ENCODE peak calls at places on chromosomes 4 and X, in five cellular contexts. J, Z, Q, U and N are unnamed samples. For H3K27me3, the result is how much of the 10 kb centered on the place peaks cover.

GRCh38 chr4:106893903-106894302 is 142.2 kb downstream of the DKK2 start:
- ATAC-seq in Z (no peak), J (no peak), Q (no peak), U (no peak), N (no peak)

GRCh38 chrX:119411959-119412358 is 12.8 kb downstream of the SLC25A43 start:
- ATAC-seq in J (no peak), U (no peak), Q (no peak), Z (no peak), N (no peak)

GRCh38 chr4:176134670-176135069 is 60.7 kb downstream of the SPATA4 start:
- ATAC-seq in U (no peak), J (no peak), Z (no peak), Q (no peak), N (no peak)

GRCh38 chr4:152138451-152138850 is 377.6 kb upstream of the GATB start:
- ATAC-seq in U (no peak), Q (peak), Z (no peak), J (no peak), N (no peak)

GRCh38 chrX:15866141-15866540 is 11.5 kb upstream of the AP1S2 start:
- ATAC-seq in U (no peak), J (no peak), Q (no peak), Z (no peak), N (no peak)

GRCh38 chrX:42615161-42615563 is 162.8 kb downstream of the PPP1R2C start:
- ATAC-seq in U (no peak), Z (no peak), J (no peak), Q (no peak), N (no peak)

GRCh38 chr4:168637872-168638756 is 141.3 kb downstream of the PALLD start:
- ATAC-seq in U (no peak), J (peak), Q (no peak), Z (no peak), N (peak)

GRCh38 chrX:102042706-102043325 is 82.7 kb upstream of the TCEAL2 start:
- ATAC-seq in Q (no peak), Z (no peak), U (no peak), J (no peak), N (no peak)

GRCh38 chr4:94841864-94842221 is 84.1 kb downstream of the BMPR1B start:
- ATAC-seq in Z (no peak), U (no peak), Q (no peak), J (no peak), N (no peak)

GRCh38 chr4:76028242-76028859 is 5.1 kb upstream of the CXCL10 start:
- ATAC-seq in J (no peak), Q (peak), U (no peak), Z (no peak), N (no peak)

GRCh38 chr4:170001688-170002267 is 24.4 kb downstream of the MFAP3L start:
- ATAC-seq in Z (no peak), J (no peak), Q (no peak), U (no peak), N (no peak)

GRCh38 chr4:80154547-80154933 is 42.8 kb upstream of the PRDM8 start:
- ATAC-seq in Z (no peak), J (no peak), Q (no peak), U (no peak), N (no peak)

GRCh38 chr4:185839770-185840169 is 27.8 kb upstream of the SORBS2 start:
- ATAC-seq in Q (no peak), Z (peak), J (peak), U (no peak), N (no peak)

GRCh38 chrX:75061701-75062100 is 94.4 kb downstream of the ABCB7 start:
- ATAC-seq in Q (no peak), J (no peak), U (no peak), Z (no peak), N (no peak)

GRCh38 chr4:138609943-138610350 is 367.8 kb upstream of the SLC7A11 start:
- ATAC-seq in Z (peak), U (no peak), Q (no peak), J (peak), N (peak)

GRCh38 chr4:101697266-101697665 is 93.3 kb upstream of the BANK1 start:
- ATAC-seq in U (no peak), Q (no peak), J (no peak), Z (no peak), N (no peak)

GRCh38 chr4:101696276-101697010 is 94.1 kb upstream of the BANK1 start:
- ATAC-seq in U (no peak), J (no peak), Z (no peak), Q (no peak), N (no peak)

GRCh38 chr4:101693842-101694398 is 96.6 kb upstream of the BANK1 start:
- ATAC-seq in Z (no peak), J (no peak), U (no peak), Q (no peak), N (no peak)

GRCh38 chr4:101699441-101700117 is 91.0 kb upstream of the BANK1 start:
- ATAC-seq in U (no peak), J (no peak), Q (no peak), Z (no peak), N (no peak)

DNA sequence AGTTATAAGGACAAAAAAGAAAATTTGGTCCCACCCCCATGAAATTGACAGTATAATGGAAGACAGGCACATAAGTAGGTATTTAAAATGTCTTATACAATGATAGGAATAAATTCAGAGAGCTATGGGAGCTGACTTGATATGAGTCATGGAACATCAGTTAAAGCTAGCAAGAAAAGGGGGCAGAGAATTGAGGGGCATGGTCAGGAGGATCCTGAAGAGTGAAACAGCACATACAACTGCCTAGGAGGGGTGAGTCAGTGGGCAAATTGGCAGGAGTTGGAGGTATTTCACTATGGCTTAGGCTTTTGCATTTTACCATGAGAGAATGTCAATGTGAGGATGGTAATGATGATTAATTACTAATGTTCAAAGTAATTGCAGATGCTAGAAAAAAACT is 95.4 kb upstream of the BANK1 start:
- ATAC-seq in J (no peak), U (no peak), Z (no peak), Q (no peak), N (no peak)
- H3K27me3 ChIP-seq in J (under half), U (under half), Z (under half), Q (under half), N (under half)

GRCh38 chrX:1443496-1444075 is 9.1 kb downstream of the ASMTL start:
- ATAC-seq in J (no peak), Q (no peak), U (no peak), Z (no peak), N (no peak)
- TF ChIP-seq CTCF in J (no peak), Q (no peak), U (no peak), Z (no peak), N (no peak)

GRCh38 chrX:129493643-129494042 is 29.6 kb downstream of the SMARCA1 start:
- ATAC-seq in J (no peak), Q (no peak), U (no peak), Z (no peak), N (no peak)

GRCh38 chrX:129494887-129495286 is 28.4 kb downstream of the SMARCA1 start:
- ATAC-seq in U (no peak), Z (no peak), J (no peak), Q (no peak), N (no peak)

GRCh38 chrX:129495941-129496340 is 27.3 kb downstream of the SMARCA1 start:
- ATAC-seq in Q (no peak), Z (no peak), U (no peak), J (no peak), N (no peak)

GRCh38 chrX:129496625-129497024 is 26.7 kb downstream of the SMARCA1 start:
- ATAC-seq in Q (no peak), Z (no peak), U (no peak), J (no peak), N (no peak)

DNA sequence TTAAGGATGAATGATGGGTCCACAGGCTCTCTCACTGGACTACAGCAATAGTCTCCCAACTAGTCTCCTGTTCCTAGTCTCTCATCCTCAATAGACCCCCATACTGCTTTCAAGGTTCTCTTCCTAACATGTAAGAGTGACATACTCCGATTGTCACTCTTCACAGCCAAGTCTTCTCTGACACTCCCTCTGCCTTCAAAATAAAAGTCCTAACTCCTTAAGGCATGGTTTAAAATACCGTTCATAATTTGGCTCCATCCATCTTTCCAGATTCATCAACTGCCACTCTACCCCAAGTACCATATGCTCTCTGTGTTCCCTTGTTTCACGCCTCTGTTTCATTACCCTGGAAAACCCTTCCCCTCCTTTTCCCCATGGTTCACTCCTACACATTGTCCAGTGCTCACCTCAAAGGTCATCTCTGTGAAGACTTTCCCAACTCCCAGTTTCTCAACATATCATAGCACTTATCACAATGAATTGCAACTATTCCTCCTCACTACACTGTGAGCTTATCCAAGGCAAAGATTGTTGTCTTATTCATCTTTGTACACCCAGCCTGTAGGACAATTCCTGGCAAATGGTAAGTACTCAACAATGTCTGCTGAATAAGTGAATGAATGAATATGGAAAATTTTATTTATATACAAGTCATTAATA is 26.0 kb downstream of the SMARCA1 start:
- ATAC-seq in J (no peak), Q (no peak), U (no peak), Z (no peak), N (no peak)
- H3K27ac ChIP-seq in J (no peak), Q (no peak), U (no peak), Z (no peak), N (no peak)

GRCh38 chr4:996030-996993 is 3.1 kb upstream of the SLC26A1 start:
- ATAC-seq in Z (no peak), Q (no peak), U (no peak), J (no peak), N (no peak)
- H3K27me3 ChIP-seq in Z (under half), Q (under half), U (under half), J (under half), N (half or more)

DNA sequence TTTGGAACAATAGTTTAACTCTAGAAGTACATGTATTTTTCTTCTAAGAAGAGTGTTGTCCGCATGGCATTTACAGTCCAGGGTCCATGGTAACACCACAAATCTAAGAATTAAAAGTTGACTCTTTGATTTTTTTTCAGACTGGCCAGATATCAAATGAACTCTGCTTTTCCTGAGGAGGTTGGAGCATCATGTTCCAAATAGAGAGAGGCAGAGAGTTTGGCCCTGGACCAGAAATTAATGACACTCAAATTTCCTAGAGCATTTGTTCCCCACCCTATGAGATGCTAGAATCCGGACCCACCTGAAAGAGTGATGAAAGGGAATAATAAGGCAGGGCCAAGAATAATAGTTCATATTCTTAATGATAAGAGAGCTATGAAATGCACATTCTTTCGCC is 47.0 kb upstream of the NAP1L5 start:
- ATAC-seq in Q (no peak), J (no peak), Z (no peak), U (no peak), N (no peak)
- TF ChIP-seq CTCF in Q (no peak), J (no peak), Z (no peak), U (no peak), N (no peak)

GRCh38 chrX:2732649-2733048 is 19.2 kb upstream of the XG start:
- ATAC-seq in Z (no peak), U (no peak), J (no peak), Q (no peak), N (no peak)

GRCh38 chrX:2735270-2735669 is 16.6 kb upstream of the XG start:
- ATAC-seq in Q (no peak), J (no peak), Z (no peak), U (no peak), N (no peak)

DNA sequence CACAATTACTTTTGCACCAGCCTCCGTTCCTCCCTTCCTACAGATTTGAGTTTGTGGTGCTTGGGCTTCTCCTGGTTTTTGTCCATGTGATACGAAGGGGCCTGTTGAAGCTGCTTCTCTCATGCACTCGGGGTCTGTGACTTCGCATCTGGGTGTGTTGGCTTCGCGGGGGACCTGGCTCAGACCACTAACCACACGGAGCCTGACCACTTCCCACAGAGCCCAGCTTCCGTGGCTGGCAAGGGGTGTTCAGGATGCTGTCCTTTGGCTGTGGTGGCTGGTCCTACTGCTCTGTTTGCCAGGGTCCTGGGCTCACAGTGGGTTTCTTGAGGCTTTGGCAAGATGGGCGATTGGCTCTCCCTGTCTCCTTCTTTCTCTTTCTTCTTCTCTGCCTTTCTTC is 19.8 kb upstream of the XG start:
- ATAC-seq in U (no peak), J (no peak), Z (no peak), Q (no peak), N (no peak)
- H3K27ac ChIP-seq in U (no peak), J (no peak), Z (no peak), Q (no peak), N (no peak)